ENCODE peak calls at places on chromosomes 5 and 9, in five cellular contexts. V is A172; O is stimulated activated CD8-positive, alpha-beta memory T cell treated with anti-CD3 and anti-CD28 coated beads, Interleukin-7, amount 100 ng/mL, for 24 hours; C is substantia nigra; D is NCI-H82. X is an unnamed sample.

GRCh38 chr5:148909766-148910165 is 83.4 kb downstream of the ADRB2 start:
- DNase-seq in V (peak; percentile 37), D (no peak), O (no peak), C (no peak), X (no peak)

GRCh38 chr9:76452839-76453238 is 6.1 kb upstream of the GCNT1 start:
- DNase-seq in O (no peak), C (no peak), D (no peak), V (no peak), X (no peak)

GRCh38 chr5:178312900-178313299 is 80.3 kb upstream of the PHYKPL start:
- DNase-seq in V (no peak), C (no peak), O (no peak), D (no peak), X (no peak)

GRCh38 chr5:82163459-82164108 is 114.6 kb downstream of the RPS23 start:
- DNase-seq in C (no peak), O (no peak), D (no peak), V (no peak), X (no peak)

GRCh38 chr5:55220433-55221185 is 6.5 kb downstream of the MCIDAS start:
- DNase-seq in C (no peak), V (no peak), O (no peak), D (no peak), X (no peak)

GRCh38 chr5:148394587-148395019 is 10.8 kb downstream of the FBXO38 start:
- DNase-seq in C (no peak), V (no peak), D (no peak), O (no peak), X (no peak)

GRCh38 chr5:61394078-61394701 is 62.1 kb downstream of the ZSWIM6 start:
- DNase-seq in O (no peak), C (no peak), D (no peak), V (peak; percentile 47), X (no peak)

GRCh38 chr5:137174206-137174605 is 324.9 kb downstream of the SPOCK1 start:
- DNase-seq in C (no peak), V (no peak), O (no peak), D (no peak), X (no peak)

GRCh38 chr9:78813602-78814180 is 516.8 kb downstream of the PSAT1 start:
- DNase-seq in D (no peak), C (no peak), V (no peak), O (no peak), X (no peak)